ENCODE peak calls at places on chromosomes 11 and 22, in nine cellular contexts. M is stimulated activated CD4-positive, alpha-beta T cell treated with anti-CD3 and anti-CD28 coated beads, Interleukin-2, amount 100 ng/mL, for 48 hours; K is HT1080; H is LoVo; S is suprapubic skin; I is globus pallidus; D is choroid plexus epithelial cell; A is HTR-8/SVneo; Z is T47D. L is an unnamed sample.

GRCh38 chr11:118319031-118319814 is 14.7 kb downstream of the CD3E start:
- DNase-seq in M (no peak), K (no peak), H (no peak), S (no peak), I (peak), D (no peak), A (no peak), Z (no peak), L (no peak)

GRCh38 chr22:46737976-46738641 is at the start of gene CERK:
- DNase-seq in M (peak), K (no peak), H (peak), S (peak), I (peak), D (peak), A (peak), Z (peak), L (peak)

GRCh38 chr22:48636746-48637145 is 1190.9 kb downstream of the BRD1 start:
- DNase-seq in M (no peak), K (no peak), H (no peak), S (no peak), I (no peak), D (no peak), A (no peak), Z (no peak), L (no peak)

GRCh38 chr22:37640591-37641250 is 1.3 kb downstream of the SH3BP1 start:
- DNase-seq in M (no peak), K (no peak), H (no peak), S (no peak), I (no peak), D (no peak), A (no peak), Z (no peak), L (no peak)

GRCh38 chr11:128956401-128957203 is 13.9 kb upstream of the TP53AIP1 start:
- DNase-seq in M (peak), K (peak), H (peak), S (no peak), I (peak), D (peak), A (peak), Z (peak), L (peak)

GRCh38 chr11:134407321-134407828 is 4.7 kb downstream of the B3GAT1 start:
- DNase-seq in M (no peak), K (no peak), H (no peak), S (no peak), I (peak), D (no peak), A (no peak), Z (no peak), L (no peak)

GRCh38 chr11:10455637-10456487 is 798 bp downstream of the AMPD3 start:
- DNase-seq in M (peak), K (peak), H (no peak), S (no peak), I (peak), D (peak), A (peak), Z (no peak), L (peak)

GRCh38 chr11:70183483-70184176 is 19.5 kb upstream of the FADD start:
- DNase-seq in M (no peak), K (no peak), H (no peak), S (no peak), I (no peak), D (no peak), A (no peak), Z (peak), L (no peak)

GRCh38 chr11:69380921-69381581 is 87.1 kb downstream of the MYEOV start:
- DNase-seq in M (no peak), K (no peak), H (no peak), S (peak), I (peak), D (no peak), A (no peak), Z (no peak), L (peak)

GRCh38 chr11:131530411-131530810 is 160.0 kb downstream of the NTM start:
- DNase-seq in M (no peak), K (no peak), H (no peak), S (no peak), I (peak), D (no peak), A (no peak), Z (no peak), L (peak)

GRCh38 chr11:70323811-70324210 is 53.3 kb downstream of the PPFIA1 start:
- DNase-seq in M (no peak), K (no peak), H (no peak), S (no peak), I (no peak), D (peak), A (peak), Z (no peak), L (no peak)

GRCh38 chr22:17890245-17890671 is 116.0 kb upstream of the BID start:
- DNase-seq in M (no peak), K (peak), H (peak), S (no peak), I (no peak), D (no peak), A (no peak), Z (no peak), L (no peak)

GRCh38 chr11:46669606-46670243 is 30.7 kb downstream of the ARHGAP1 start:
- DNase-seq in M (no peak), K (no peak), H (no peak), S (peak), I (no peak), D (peak), A (no peak), Z (no peak), L (no peak)

GRCh38 chr22:44686873-44687600 is 15.0 kb upstream of the PRR5 start:
- DNase-seq in M (no peak), K (no peak), H (no peak), S (no peak), I (no peak), D (peak), A (no peak), Z (no peak), L (no peak)

GRCh38 chr11:118605116-118605867 is 2.1 kb upstream of the PHLDB1 start:
- DNase-seq in M (no peak), K (no peak), H (no peak), S (peak), I (peak), D (peak), A (no peak), Z (no peak), L (peak)

GRCh38 chr11:72191961-72192381 is at the start of gene FOLR1:
- DNase-seq in M (no peak), K (no peak), H (peak), S (no peak), I (no peak), D (no peak), A (peak), Z (peak), L (no peak)

L was measured in midbrain.